ENCODE peak calls at places on chromosomes 7 and 10, in nine cellular contexts. Z is breast epithelium, E is HCT116, S is spleen, A is transverse colon, X is K562, D is GM23338, K is suprapubic skin, R is SK-N-SH. W is an unnamed sample.

GRCh38 chr7:103752995-103753394 is 236.5 kb downstream of the RELN start:
- DNase-seq in Z (no peak), E (no peak), S (no peak), A (no peak), X (no peak), D (no peak), K (no peak), R (no peak), W (peak; percentile 21)

GRCh38 chr7:149456770-149457421 is 4.0 kb downstream of the ZNF777 start:
- DNase-seq in Z (no peak), E (no peak), S (no peak), A (no peak), X (no peak), D (no peak), K (no peak), R (no peak), W (no peak)

GRCh38 chr10:113992601-113993011 is 51.1 kb upstream of the ADRB1 start:
- DNase-seq in Z (no peak), E (no peak), S (no peak), A (no peak), X (no peak), D (no peak), K (no peak), R (no peak), W (no peak)

GRCh38 chr7:4871056-4871680 is 9.3 kb upstream of the PAPOLB start:
- DNase-seq in Z (no peak), E (no peak), S (no peak), A (no peak), X (no peak), D (no peak), K (no peak), R (peak; percentile 57), W (peak; percentile 18)

GRCh38 chr7:5636914-5637313 is 144.5 kb downstream of the RNF216 start:
- DNase-seq in Z (no peak), E (no peak), S (peak; percentile 74), A (peak; percentile 62), X (peak; percentile 56), D (no peak), K (peak; percentile 90), R (peak; percentile 50), W (peak; percentile 84)

GRCh38 chr7:111561659-111561908 is 708 bp downstream of the IMMP2L start:
- DNase-seq in Z (no peak), E (no peak), S (no peak), A (no peak), X (no peak), D (no peak), K (no peak), R (no peak), W (no peak)

GRCh38 chr10:93874309-93875031 is 19.3 kb upstream of the SLC35G1 start:
- DNase-seq in Z (no peak), E (no peak), S (no peak), A (no peak), X (no peak), D (no peak), K (no peak), R (no peak), W (no peak)

GRCh38 chr10:86664370-86665217 is 3.7 kb upstream of the LDB3 start:
- DNase-seq in Z (no peak), E (no peak), S (peak; percentile 27), A (no peak), X (no peak), D (no peak), K (no peak), R (peak; percentile 55), W (no peak)

GRCh38 chr10:5945561-5946418 is 31.6 kb downstream of the IL15RA start:
- DNase-seq in Z (no peak), E (no peak), S (peak; percentile 84), A (peak; percentile 43), X (no peak), D (peak; percentile 45), K (peak; percentile 83), R (no peak), W (peak; percentile 97)

GRCh38 chr7:99393363-99394187 is 14.8 kb downstream of the PDAP1 start:
- DNase-seq in Z (no peak), E (no peak), S (no peak), A (no peak), X (peak; percentile 67), D (peak; percentile 94), K (no peak), R (peak; percentile 96), W (no peak)

GRCh38 chr10:132129431-132129830 is 57.3 kb upstream of the DPYSL4 start:
- DNase-seq in Z (no peak), E (no peak), S (peak; percentile 35), A (no peak), X (no peak), D (peak; percentile 42), K (no peak), R (peak; percentile 70), W (no peak)

GRCh38 chr7:102860351-102860811 is 52.4 kb upstream of the LRRC17 start:
- DNase-seq in Z (no peak), E (no peak), S (no peak), A (no peak), X (no peak), D (no peak), K (no peak), R (peak; percentile 24), W (peak; percentile 83)

GRCh38 chr7:98057157-98057556 is 49.5 kb upstream of the LMTK2 start:
- DNase-seq in Z (no peak), E (no peak), S (no peak), A (no peak), X (no peak), D (no peak), K (no peak), R (no peak), W (no peak)

GRCh38 chr7:152137476-152138025 is 112.1 kb downstream of the GALNT11 start:
- DNase-seq in Z (no peak), E (no peak), S (no peak), A (no peak), X (no peak), D (no peak), K (no peak), R (no peak), W (peak; percentile 82)

GRCh38 chr10:77872151-77872946 is 54.2 kb downstream of the DLG5 start:
- DNase-seq in Z (peak; percentile 78), E (no peak), S (peak; percentile 61), A (peak; percentile 40), X (no peak), D (no peak), K (peak; percentile 81), R (peak; percentile 82), W (no peak)

GRCh38 chr10:130729876-130730275 is 581.6 kb downstream of the TCERG1L start:
- DNase-seq in Z (no peak), E (no peak), S (peak; percentile 25), A (no peak), X (no peak), D (no peak), K (no peak), R (no peak), W (no peak)

GRCh38 chr7:101154693-101155102 is 422 bp downstream of the AP1S1 start:
- DNase-seq in Z (no peak), E (no peak), S (no peak), A (peak; percentile 54), X (no peak), D (peak; percentile 48), K (no peak), R (no peak), W (no peak)

GRCh38 chr10:127337801-127338200 is 141.4 kb upstream of the INSYN2A start:
- DNase-seq in Z (no peak), E (no peak), S (no peak), A (no peak), X (no peak), D (peak; percentile 17), K (no peak), R (no peak), W (peak; percentile 15)

GRCh38 chr7:115332691-115333090 is 410.8 kb downstream of the MDFIC start:
- DNase-seq in Z (no peak), E (no peak), S (no peak), A (no peak), X (no peak), D (no peak), K (no peak), R (no peak), W (no peak)

DNA sequence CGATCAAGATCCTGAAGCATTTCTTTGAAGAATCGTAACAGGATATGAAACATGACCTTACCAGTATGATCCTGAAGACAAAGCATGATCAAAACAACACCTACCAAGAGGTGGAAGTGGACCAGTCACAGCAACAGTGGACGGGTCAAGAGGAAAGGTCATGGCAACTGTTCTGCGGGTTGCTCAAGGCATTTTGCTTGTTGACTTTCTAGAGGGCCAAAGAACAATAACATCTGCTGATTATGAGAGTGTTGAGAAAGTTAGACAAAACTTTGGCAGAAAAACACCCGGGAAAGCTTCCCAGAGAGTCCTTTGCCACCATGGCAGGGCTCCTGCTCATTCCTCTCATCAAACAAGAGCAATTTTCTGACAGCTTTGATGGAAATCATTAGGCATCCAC is 65.6 kb upstream of the LRRC18 start:
- DNase-seq in Z (no peak), E (no peak), S (no peak), A (no peak), X (no peak), D (no peak), K (no peak), R (no peak), W (no peak)
- TF ChIP-seq POLR2AphosphoS5 in Z (no peak), E (no peak), S (no peak), A (no peak), X (no peak), D (no peak), K (no peak), R (no peak), W (no peak)

DNA sequence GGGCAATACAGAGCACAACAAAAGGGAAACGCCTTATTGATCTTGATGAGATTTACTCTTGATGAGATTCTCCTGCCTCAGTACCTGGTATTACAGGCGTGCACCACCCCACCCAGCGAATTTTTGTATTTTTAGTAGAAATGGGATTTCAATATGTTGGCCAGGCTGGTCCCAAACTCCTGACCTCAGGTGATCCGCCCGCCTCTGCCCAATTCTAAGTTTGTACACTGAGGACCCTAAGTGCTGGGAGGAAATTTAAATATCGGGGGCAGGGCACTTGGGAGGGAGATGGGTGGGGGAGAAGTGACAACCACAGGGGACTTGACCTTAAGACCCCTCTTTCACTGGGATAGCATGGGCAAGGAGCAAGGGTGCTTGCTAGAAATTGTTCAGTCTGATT is 14.1 kb downstream of the HNRNPF start:
- DNase-seq in Z (no peak), E (no peak), S (peak; percentile 59), A (no peak), X (no peak), D (no peak), K (no peak), R (no peak), W (no peak)
- TF ChIP-seq POLR2AphosphoS5 in Z (no peak), E (no peak), S (no peak), A (no peak), X (no peak), D (no peak), K (no peak), R (no peak), W (no peak)

GRCh38 chr7:36155811-36156361 is 2.8 kb downstream of the EEPD1 start:
- DNase-seq in Z (no peak), E (no peak), S (no peak), A (peak; percentile 47), X (no peak), D (peak; percentile 34), K (no peak), R (peak; percentile 54), W (no peak)
- TF ChIP-seq POLR2AphosphoS5 in Z (peak; percentile 21), E (no peak), S (no peak), A (no peak), X (no peak), D (no peak), K (no peak), R (no peak), W (no peak)

DNA sequence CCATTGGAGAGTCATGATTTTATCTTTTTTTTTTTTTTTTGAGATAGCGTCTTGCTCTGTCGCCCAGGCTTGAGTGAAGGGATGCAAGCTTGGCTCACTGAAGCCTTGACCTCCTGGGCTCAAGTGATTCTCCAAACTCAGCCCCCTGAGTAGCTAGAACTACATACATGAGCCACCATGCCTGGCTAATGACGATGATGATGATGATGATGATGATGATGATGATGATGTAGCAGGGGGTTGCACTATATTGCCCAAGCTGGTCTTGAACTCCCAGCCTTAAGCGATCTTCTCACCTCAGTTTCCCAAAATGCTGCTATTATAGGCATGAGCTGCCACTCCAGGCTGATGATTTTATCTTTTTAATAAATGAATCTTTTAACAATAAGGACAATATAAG is 13.9 kb upstream of the PLAC9 start:
- DNase-seq in Z (no peak), E (no peak), S (no peak), A (no peak), X (no peak), D (no peak), K (no peak), R (no peak), W (no peak)
- TF ChIP-seq POLR2AphosphoS5 in Z (no peak), E (no peak), S (no peak), A (no peak), X (no peak), D (no peak), K (no peak), R (no peak), W (no peak)